ENCODE peak calls at places on chromosomes 12 and 14, in ten cellular contexts. K, F, X, I, A, J, Q, M, C and S are unnamed samples.

GRCh38 chr12:46744256-46744655 is 81.5 kb downstream of the SLC38A4 start:
- DNase-seq in M (no peak), J (no peak), Q (no peak), F (no peak), I (no peak), A (no peak), C (no peak), X (no peak), K (no peak), S (no peak)

GRCh38 chr14:100405752-100406455 is 82.8 kb downstream of the SLC25A47 start:
- DNase-seq in X (no peak), K (no peak), F (no peak), J (no peak), A (no peak), M (no peak), C (no peak), Q (no peak), I (no peak), S (no peak)

GRCh38 chr12:30631710-30632109 is 64.0 kb downstream of the IPO8 start:
- DNase-seq in X (no peak), A (no peak), F (no peak), J (no peak), Q (no peak), M (peak), C (no peak), I (no peak), K (no peak), S (no peak)

GRCh38 chr12:96510306-96510764 is 21.0 kb downstream of the CFAP54 start:
- DNase-seq in Q (no peak), M (no peak), J (no peak), I (no peak), F (no peak), X (no peak), K (no peak), C (no peak), A (no peak), S (no peak)

GRCh38 chr12:108568653-108569154 is 6.3 kb downstream of the ISCU start:
- DNase-seq in A (peak), F (peak), I (no peak), Q (no peak), C (peak), X (peak), M (no peak), J (no peak), K (peak), S (no peak)

GRCh38 chr14:90276627-90277367 is 20.4 kb downstream of the PSMC1 start:
- DNase-seq in J (no peak), Q (peak), X (no peak), M (no peak), I (no peak), C (no peak), F (no peak), K (no peak), A (no peak), S (no peak)

GRCh38 chr12:71938728-71939385 is at the start of gene TPH2:
- DNase-seq in C (no peak), M (no peak), Q (peak), J (peak), F (no peak), X (peak), I (peak), K (no peak), A (peak), S (peak)

GRCh38 chr14:74611672-74612345 is at the start of gene LTBP2:
- DNase-seq in Q (no peak), A (no peak), I (no peak), F (no peak), X (no peak), C (no peak), J (no peak), M (no peak), K (no peak), S (no peak)

GRCh38 chr14:67998804-67999203 is 179.2 kb downstream of the RAD51B start:
- DNase-seq in M (no peak), X (no peak), Q (no peak), J (no peak), F (no peak), I (no peak), C (no peak), K (no peak), A (no peak), S (no peak)

GRCh38 chr12:125528300-125528699 is 463.1 kb downstream of the AACS start:
- DNase-seq in F (no peak), C (no peak), J (no peak), K (no peak), A (no peak), I (no peak), Q (no peak), X (peak), M (no peak), S (no peak)

GRCh38 chr12:53749986-53750811 is 1.6 kb downstream of the CISTR start:
- DNase-seq in I (no peak), F (no peak), C (no peak), J (no peak), X (no peak), K (no peak), A (no peak), Q (no peak), M (no peak), S (no peak)

GRCh38 chr14:88516742-88517418 is 37.9 kb downstream of the PTPN21 start:
- DNase-seq in Q (no peak), X (no peak), K (no peak), J (no peak), I (no peak), F (no peak), M (no peak), A (no peak), C (no peak), S (no peak)

GRCh38 chr12:43730283-43730682 is 28.3 kb downstream of the PUS7L start:
- DNase-seq in Q (no peak), K (no peak), I (no peak), X (no peak), M (no peak), J (no peak), F (no peak), A (no peak), C (no peak), S (no peak)

GRCh38 chr12:113907446-113908180 is 58.5 kb downstream of the RBM19 start:
- DNase-seq in F (no peak), K (no peak), I (no peak), Q (no peak), J (no peak), M (no peak), A (no peak), C (no peak), X (no peak), S (no peak)

GRCh38 chr12:87656311-87656710 is 372.9 kb downstream of the C12orf50 start:
- DNase-seq in J (no peak), Q (no peak), X (no peak), A (no peak), I (no peak), M (no peak), K (no peak), F (no peak), C (no peak), S (no peak)

GRCh38 chr14:71626281-71626835 is 305.9 kb upstream of the RGS6 start:
- DNase-seq in A (no peak), I (no peak), K (no peak), F (no peak), M (no peak), X (no peak), C (no peak), Q (no peak), J (no peak), S (no peak)

GRCh38 chr12:123056053-123056452 is 75.6 kb downstream of the ARL6IP4 start:
- DNase-seq in J (no peak), K (no peak), C (no peak), M (no peak), I (peak), Q (no peak), F (no peak), A (no peak), X (no peak), S (no peak)

GRCh38 chr12:127629066-127629820 is 637.7 kb upstream of the TMEM132C start:
- DNase-seq in X (no peak), A (no peak), F (no peak), I (no peak), Q (no peak), J (no peak), K (no peak), C (no peak), M (no peak), S (no peak)

GRCh38 chr14:67253076-67253635 is 11.9 kb downstream of the PALS1 start:
- DNase-seq in Q (no peak), F (no peak), I (no peak), M (no peak), J (no peak), C (no peak), K (no peak), X (no peak), A (no peak), S (no peak)

GRCh38 chr12:6177593-6178358 is 22.4 kb upstream of the CD9 start:
- DNase-seq in J (no peak), X (no peak), K (no peak), Q (no peak), F (no peak), A (no peak), C (no peak), I (no peak), M (no peak), S (no peak)

GRCh38 chr12:116698554-116698953 is 39.3 kb downstream of the SPRING1 start:
- DNase-seq in I (no peak), X (no peak), K (no peak), A (no peak), J (no peak), C (no peak), M (no peak), Q (no peak), F (no peak), S (no peak)

GRCh38 chr14:51643137-51643536 is 8.6 kb upstream of the FRMD6 start:
- DNase-seq in X (no peak), Q (no peak), J (no peak), I (no peak), K (no peak), A (no peak), C (no peak), F (no peak), M (no peak), S (no peak)

GRCh38 chr14:101288436-101289229 is 272.7 kb upstream of the DIO3 start:
- DNase-seq in Q (no peak), A (no peak), J (no peak), K (no peak), I (no peak), X (no peak), F (no peak), M (no peak), C (no peak), S (no peak)

GRCh38 chr12:553216-554000 is 93.7 kb downstream of the B4GALNT3 start:
- DNase-seq in C (no peak), Q (no peak), A (no peak), F (no peak), X (no peak), K (no peak), I (no peak), M (no peak), J (no peak), S (no peak)

GRCh38 chr12:86389949-86390348 is 133.8 kb upstream of the MGAT4C start:
- DNase-seq in I (no peak), F (no peak), K (no peak), A (no peak), Q (no peak), C (no peak), J (no peak), X (no peak), M (no peak), S (no peak)

GRCh38 chr14:68689426-68689825 is 103.4 kb downstream of the ZFP36L1 start:
- DNase-seq in F (no peak), X (no peak), K (no peak), M (no peak), J (no peak), Q (no peak), C (no peak), I (no peak), A (no peak), S (no peak)

GRCh38 chr12:1185460-1186182 is 194.6 kb downstream of the ERC1 start:
- DNase-seq in J (peak), Q (no peak), M (no peak), F (no peak), I (no peak), K (no peak), X (no peak), C (no peak), A (no peak), S (no peak)

GRCh38 chr12:108735855-108736254 is 4.5 kb upstream of the CORO1C start:
- DNase-seq in Q (no peak), X (no peak), J (no peak), K (no peak), C (no peak), I (no peak), A (no peak), F (no peak), M (no peak), S (no peak)

GRCh38 chr12:127820846-127821245 is 446.1 kb upstream of the TMEM132C start:
- DNase-seq in K (no peak), X (no peak), F (no peak), Q (no peak), J (no peak), A (no peak), C (no peak), M (no peak), I (no peak), S (no peak)

GRCh38 chr12:19528750-19529149 is 89.5 kb downstream of the AEBP2 start:
- DNase-seq in K (no peak), Q (no peak), M (no peak), F (no peak), A (no peak), J (no peak), I (no peak), X (no peak), C (no peak), S (no peak)

GRCh38 chr12:54374555-54375257 is 9.8 kb downstream of the ZNF385A start:
- DNase-seq in C (no peak), F (no peak), K (no peak), Q (no peak), M (peak), X (no peak), J (no peak), I (no peak), A (no peak), S (no peak)

GRCh38 chr12:26701604-26702215 is 131.3 kb downstream of the ITPR2 start:
- DNase-seq in A (no peak), X (no peak), I (peak), M (peak), J (no peak), K (no peak), C (no peak), Q (peak), F (no peak), S (peak)

GRCh38 chr12:116597886-116598285 is 38.7 kb downstream of the MAP1LC3B2 start:
- DNase-seq in X (no peak), I (no peak), K (no peak), A (no peak), J (no peak), C (no peak), Q (no peak), M (no peak), F (no peak), S (no peak)

GRCh38 chr12:58140395-58140794 is 199.0 kb downstream of the ATP23 start:
- DNase-seq in Q (no peak), A (no peak), X (no peak), I (no peak), J (no peak), F (no peak), C (no peak), M (no peak), K (no peak), S (no peak)

GRCh38 chr14:38578278-38578681 is 322.4 kb upstream of the CLEC14A start:
- DNase-seq in K (no peak), C (no peak), Q (no peak), M (no peak), J (no peak), F (no peak), I (no peak), A (no peak), X (no peak), S (no peak)

GRCh38 chr14:68592948-68593347 is 199.9 kb downstream of the ZFP36L1 start:
- DNase-seq in I (no peak), A (no peak), K (no peak), M (no peak), J (no peak), Q (no peak), C (no peak), X (no peak), F (no peak), S (no peak)